ENCODE peak calls at places on chromosomes 4 and X, in ten cellular contexts. Z, A, G, H, F, P, X, Q, E and I are unnamed samples.

GRCh38 chr4:110533940-110534339 is 58.0 kb downstream of the ENPEP start:
- DNase-seq in Z (no peak), A (no peak), G (no peak), H (peak), F (peak), P (peak), X (no peak), Q (peak), E (no peak), I (peak)

GRCh38 chr4:143286733-143287570 is 49.7 kb upstream of the GAB1 start:
- DNase-seq in Z (no peak), A (no peak), G (no peak), H (no peak), F (no peak), P (peak), X (no peak), Q (peak), E (no peak), I (peak)

GRCh38 chr4:188297873-188298272 is 158.6 kb downstream of the TRIML1 start:
- DNase-seq in Z (no peak), A (no peak), G (no peak), H (no peak), F (no peak), P (peak), X (no peak), Q (peak), E (no peak), I (peak)

GRCh38 chr4:128468485-128468989 is 180.9 kb upstream of the PGRMC2 start:
- DNase-seq in Z (no peak), A (no peak), G (peak), H (no peak), F (peak), P (peak), X (no peak), Q (peak), E (peak), I (peak)

GRCh38 chr4:76188557-76188956 is 25.1 kb downstream of the SCARB2 start:
- DNase-seq in Z (no peak), A (no peak), G (no peak), H (no peak), F (no peak), P (no peak), X (no peak), Q (no peak), E (no peak), I (no peak)

GRCh38 chrX:153694687-153695270 is 7.1 kb downstream of the SLC6A8 start:
- DNase-seq in Z (peak), A (no peak), G (no peak), H (no peak), F (no peak), P (no peak), X (no peak), Q (no peak), E (no peak), I (no peak)

GRCh38 chr4:152534541-152535231 is 1.2 kb downstream of the FBXW7 start:
- DNase-seq in Z (peak), A (peak), G (no peak), H (peak), F (no peak), P (no peak), X (peak), Q (peak), E (no peak), I (no peak)

GRCh38 chrX:105126201-105126600 is 94.3 kb downstream of the TEX13A start:
- DNase-seq in Z (no peak), A (no peak), G (no peak), H (no peak), F (no peak), P (no peak), X (no peak), Q (peak), E (no peak), I (peak)

GRCh38 chrX:150499240-150499639 is 69.2 kb upstream of the MTM1 start:
- DNase-seq in Z (no peak), A (no peak), G (no peak), H (no peak), F (no peak), P (no peak), X (no peak), Q (no peak), E (no peak), I (no peak)

GRCh38 chr4:145618210-145618911 is 824 bp upstream of the MMAA start:
- DNase-seq in Z (peak), A (no peak), G (no peak), H (no peak), F (no peak), P (no peak), X (peak), Q (no peak), E (no peak), I (no peak)

GRCh38 chr4:41852229-41852628 is 83.0 kb upstream of the TMEM33 start:
- DNase-seq in Z (no peak), A (no peak), G (no peak), H (no peak), F (no peak), P (no peak), X (no peak), Q (no peak), E (no peak), I (peak)

GRCh38 chr4:64756016-64756415 is 346.8 kb upstream of the TECRL start:
- DNase-seq in Z (no peak), A (no peak), G (no peak), H (no peak), F (peak), P (no peak), X (no peak), Q (peak), E (no peak), I (peak)

GRCh38 chr4:5158825-5159224 is 107.5 kb downstream of the STK32B start:
- DNase-seq in Z (no peak), A (no peak), G (no peak), H (no peak), F (no peak), P (no peak), X (no peak), Q (no peak), E (no peak), I (no peak)

GRCh38 chr4:171588146-171588545 is 225.1 kb upstream of the GALNTL6 start:
- DNase-seq in Z (no peak), A (no peak), G (no peak), H (no peak), F (no peak), P (no peak), X (no peak), Q (no peak), E (no peak), I (no peak)

GRCh38 chrX:118215346-118215745 is 98.7 kb upstream of the KLHL13 start:
- DNase-seq in Z (no peak), A (no peak), G (no peak), H (no peak), F (no peak), P (no peak), X (no peak), Q (peak), E (no peak), I (peak)

GRCh38 chrX:24229967-24230366 is 80.4 kb downstream of the ZFX start:
- DNase-seq in Z (no peak), A (no peak), G (no peak), H (no peak), F (no peak), P (no peak), X (no peak), Q (no peak), E (no peak), I (no peak)

GRCh38 chrX:8743126-8743732 is 11.3 kb upstream of the ANOS1 start:
- DNase-seq in Z (no peak), A (peak), G (peak), H (peak), F (no peak), P (no peak), X (peak), Q (peak), E (peak), I (no peak)

GRCh38 chr4:102318105-102318504 is 27.2 kb downstream of the SLC39A8 start:
- DNase-seq in Z (no peak), A (no peak), G (no peak), H (no peak), F (no peak), P (no peak), X (no peak), Q (no peak), E (no peak), I (no peak)

GRCh38 chr4:15003891-15004700 is 1.8 kb downstream of the CPEB2 start:
- DNase-seq in Z (peak), A (peak), G (peak), H (peak), F (no peak), P (no peak), X (peak), Q (peak), E (peak), I (peak)

GRCh38 chr4:15004701-15005301 is 2.5 kb downstream of the CPEB2 start:
- DNase-seq in Z (peak), A (peak), G (peak), H (peak), F (no peak), P (no peak), X (peak), Q (peak), E (peak), I (peak)

GRCh38 chr4:15005474-15006115 is 3.3 kb downstream of the CPEB2 start:
- DNase-seq in Z (no peak), A (no peak), G (no peak), H (no peak), F (no peak), P (no peak), X (no peak), Q (peak), E (no peak), I (peak)

GRCh38 chr4:15007201-15007600 is 4.9 kb downstream of the CPEB2 start:
- DNase-seq in Z (no peak), A (no peak), G (no peak), H (peak), F (no peak), P (no peak), X (no peak), Q (no peak), E (no peak), I (no peak)

DNA sequence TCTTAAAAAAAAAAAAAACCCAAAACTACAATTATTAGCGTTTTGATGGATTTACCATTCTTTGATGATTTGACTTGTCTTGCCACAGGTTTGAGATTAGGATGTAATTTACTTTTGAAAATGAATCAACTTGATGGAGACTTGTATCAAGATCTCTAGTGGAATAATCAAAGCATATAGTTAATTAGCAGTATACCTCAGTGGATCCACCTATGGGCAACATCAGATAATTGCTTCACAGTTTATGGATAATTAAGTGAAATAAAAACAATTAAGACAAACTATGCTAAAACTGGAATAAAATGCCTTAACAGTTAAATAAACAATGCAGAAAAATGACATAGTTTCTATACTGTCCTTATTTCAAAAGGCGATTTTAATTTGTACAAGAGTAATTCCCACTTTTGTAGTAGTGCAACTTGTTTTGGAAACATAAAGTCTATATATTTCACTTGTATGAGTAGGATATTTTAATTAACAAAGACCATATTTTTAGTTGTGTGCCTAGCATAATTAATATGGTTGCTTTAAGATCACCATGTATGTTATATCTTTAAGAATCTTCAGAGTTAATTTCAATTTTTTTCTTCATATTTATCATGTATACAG is 4.2 kb downstream of the CPEB2 start:
- DNase-seq in Z (no peak), A (no peak), G (no peak), H (no peak), F (no peak), P (no peak), X (no peak), Q (peak), E (no peak), I (peak)
- H3K4me3 ChIP-seq in Z (peak), A (peak), G (no peak), H (no peak), F (peak), P (peak), X (peak), Q (peak), E (no peak), I (no peak)

GRCh38 chrX:101460669-101461068 is 24.6 kb upstream of the ARMCX4 start:
- DNase-seq in Z (no peak), A (no peak), G (no peak), H (no peak), F (no peak), P (no peak), X (no peak), Q (no peak), E (no peak), I (peak)

DNA sequence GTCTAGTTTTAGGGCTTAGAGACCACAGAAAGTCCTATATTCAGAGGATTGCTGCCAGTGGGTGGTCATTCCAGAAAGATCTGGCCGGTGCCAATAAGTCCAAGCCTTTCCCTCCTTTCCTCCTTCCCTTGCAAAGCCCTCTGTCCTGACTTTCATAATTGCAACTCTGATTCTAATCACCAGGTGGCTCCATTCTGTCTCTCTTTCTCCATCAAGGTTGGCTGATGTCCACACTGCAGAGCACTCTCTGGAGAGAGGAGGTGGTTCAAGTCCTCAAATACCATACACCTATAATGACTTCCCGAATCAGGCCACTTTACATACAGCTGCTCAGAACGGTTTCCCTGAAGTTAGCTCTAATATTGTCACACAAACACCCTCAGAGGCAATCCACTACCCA is 22.4 kb upstream of the ARMCX4 start:
- DNase-seq in Z (no peak), A (no peak), G (no peak), H (peak), F (no peak), P (no peak), X (no peak), Q (peak), E (no peak), I (peak)
- TF ChIP-seq CTCF in Z (peak), A (peak), G (no peak), H (peak), F (peak), P (peak), X (peak), Q (peak), E (peak), I (peak)

DNA sequence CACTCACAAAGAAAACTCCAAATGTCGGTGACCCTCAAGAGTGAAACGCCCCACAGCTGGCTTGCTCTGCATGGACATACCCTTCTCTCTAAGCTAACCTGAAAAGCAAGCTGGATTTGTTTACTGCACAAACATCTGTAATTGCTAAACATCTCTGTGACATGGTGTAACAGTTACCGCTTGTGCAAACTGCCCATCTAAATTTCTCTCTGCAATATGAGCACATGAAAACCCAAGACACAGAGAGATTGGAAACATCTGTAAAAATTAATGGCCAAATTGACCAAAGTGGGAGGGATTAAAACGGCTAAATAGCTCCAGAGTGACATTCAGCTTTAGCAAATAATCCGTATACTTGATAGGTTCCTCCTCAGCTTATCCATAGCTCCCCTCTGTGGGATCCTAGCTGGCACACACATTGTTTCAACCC is 155.0 kb upstream of the MAP3K15 start:
- DNase-seq in Z (no peak), A (no peak), G (peak), H (no peak), F (no peak), P (no peak), X (no peak), Q (no peak), E (no peak), I (peak)
- H3K4me3 ChIP-seq in Z (no peak), A (no peak), G (no peak), H (no peak), F (peak), P (peak), X (no peak), Q (peak), E (no peak), I (no peak)

DNA sequence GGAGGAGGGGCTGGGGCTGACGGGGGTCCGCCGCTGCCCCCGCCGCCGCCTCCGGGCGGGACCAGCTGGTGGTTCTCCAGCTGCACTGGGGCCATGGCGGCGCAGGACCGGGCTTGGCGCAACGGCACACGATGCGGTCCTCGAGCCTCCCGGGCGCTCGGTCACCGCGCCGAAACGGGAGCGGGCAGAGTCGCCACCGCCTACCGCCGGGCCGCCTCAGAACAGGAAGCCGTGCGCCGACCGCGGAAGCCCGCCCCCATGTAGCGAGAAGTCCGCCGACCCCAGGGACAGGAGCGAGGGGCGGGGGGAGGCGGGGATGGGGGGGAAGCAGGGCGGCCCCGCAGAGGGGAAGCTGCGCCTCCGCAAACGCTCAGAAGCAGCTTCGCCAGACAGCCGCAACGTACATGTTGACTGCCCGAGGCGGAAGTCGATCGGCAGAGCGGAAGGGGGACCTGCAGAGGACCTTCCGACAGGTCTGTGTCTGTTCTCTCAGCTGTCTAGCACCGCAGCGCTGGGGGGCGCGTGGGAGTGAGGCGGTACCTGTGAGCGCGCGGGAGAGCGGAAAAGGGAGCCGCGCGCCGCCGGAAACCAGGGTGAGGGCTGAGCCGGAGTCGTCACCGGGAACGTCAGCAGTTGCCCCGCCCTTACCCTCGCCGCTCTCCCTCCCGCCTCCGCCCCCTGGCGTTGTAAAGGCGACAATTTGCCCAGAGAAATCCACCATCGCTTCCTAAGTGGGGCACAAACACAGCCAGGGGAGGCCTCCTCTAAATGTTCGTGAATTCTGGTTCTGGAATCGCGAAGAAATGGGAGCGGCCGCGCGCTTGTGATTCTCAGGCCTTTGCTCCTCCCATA is at the start of gene MED14:
- DNase-seq in Z (peak), A (peak), G (peak), H (peak), F (peak), P (peak), X (peak), Q (peak), E (peak), I (peak)
- TF ChIP-seq CTCF in Z (peak), A (peak), G (peak), H (peak), F (peak), P (peak), X (peak), Q (peak), E (peak), I (peak)

GRCh38 chrX:20350598-20350997 is 83.9 kb upstream of the RPS6KA3 start:
- DNase-seq in Z (no peak), A (no peak), G (no peak), H (no peak), F (no peak), P (no peak), X (no peak), Q (no peak), E (no peak), I (no peak)

GRCh38 chrX:20354505-20354904 is 87.8 kb upstream of the RPS6KA3 start:
- DNase-seq in Z (no peak), A (no peak), G (no peak), H (no peak), F (no peak), P (no peak), X (no peak), Q (no peak), E (no peak), I (no peak)

GRCh38 chrX:20352504-20352903 is 85.8 kb upstream of the RPS6KA3 start:
- DNase-seq in Z (no peak), A (no peak), G (no peak), H (no peak), F (no peak), P (no peak), X (no peak), Q (no peak), E (no peak), I (no peak)

GRCh38 chrX:20355187-20355586 is 88.5 kb upstream of the RPS6KA3 start:
- DNase-seq in Z (no peak), A (no peak), G (no peak), H (no peak), F (no peak), P (no peak), X (no peak), Q (no peak), E (no peak), I (no peak)

DNA sequence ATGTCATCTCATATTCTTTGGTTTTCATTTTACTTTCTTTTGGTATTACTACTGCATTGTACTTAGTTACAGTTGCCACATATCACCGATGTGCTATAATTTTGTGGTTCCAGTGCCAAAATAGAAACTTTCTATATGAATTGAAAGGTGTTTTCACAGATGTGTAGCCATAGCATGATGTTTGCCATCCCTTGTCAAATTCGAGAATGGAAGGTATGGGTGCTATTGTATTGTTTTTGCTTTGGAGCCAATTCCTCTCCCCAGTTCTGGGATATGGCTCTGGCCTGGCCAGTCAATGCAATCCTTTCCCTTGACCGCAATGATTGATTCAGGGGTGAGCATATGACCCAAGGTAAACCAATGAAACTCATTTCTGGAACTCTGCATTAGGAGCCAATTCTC is 86.2 kb upstream of the RPS6KA3 start:
- DNase-seq in Z (no peak), A (no peak), G (no peak), H (no peak), F (no peak), P (no peak), X (no peak), Q (no peak), E (no peak), I (no peak)
- H3K4me3 ChIP-seq in Z (no peak), A (no peak), G (no peak), H (no peak), F (no peak), P (no peak), X (no peak), Q (no peak), E (no peak), I (no peak)

DNA sequence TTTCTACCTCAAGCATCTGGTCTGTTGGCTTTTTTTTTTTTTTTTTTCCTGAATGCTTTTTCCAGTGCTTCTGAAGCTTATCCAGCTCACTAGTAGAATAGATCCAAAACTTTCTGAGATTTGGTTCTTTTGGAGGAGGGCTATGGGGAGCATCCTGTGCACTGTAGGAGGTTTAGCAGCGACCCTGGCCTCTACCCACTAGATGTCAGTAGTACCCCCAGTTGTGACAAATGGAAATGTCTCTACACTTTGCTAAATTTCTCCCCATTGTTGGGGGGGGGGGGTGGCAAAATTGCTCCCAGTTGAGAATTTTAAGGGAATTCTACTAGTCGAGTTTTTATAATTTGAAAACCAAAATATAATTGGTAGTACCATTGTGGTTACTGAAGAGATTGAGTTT is 23.0 kb upstream of the PPA2 start:
- DNase-seq in Z (no peak), A (peak), G (no peak), H (peak), F (no peak), P (no peak), X (no peak), Q (no peak), E (no peak), I (no peak)
- TF ChIP-seq CTCF in Z (peak), A (peak), G (no peak), H (peak), F (peak), P (no peak), X (no peak), Q (no peak), E (no peak), I (peak)